ENCODE peak calls at places on chromosomes 1 and 21, in nine cellular contexts. One of them, this sample, is unnamed.

GRCh38 chr1:234214911-234215892 is 158.1 kb upstream of the COA6 start:
- DNase-seq in endodermal cell: peak
- DNase-seq in gastrocnemius medialis: no peak
- DNase-seq in tibial artery: no peak
- DNase-seq in CD8-positive, alpha-beta T cell: no peak
- DNase-seq in suprapubic skin: no peak
- DNase-seq in cardiac muscle cell: no peak
- DNase-seq in A549: no peak
- DNase-seq in tibial nerve: no peak
- DNase-seq in this sample: no peak

GRCh38 chr1:210099921-210100320 is 132.7 kb upstream of the SERTAD4 start:
- DNase-seq in endodermal cell: no peak
- DNase-seq in gastrocnemius medialis: no peak
- DNase-seq in tibial artery: no peak
- DNase-seq in CD8-positive, alpha-beta T cell: no peak
- DNase-seq in suprapubic skin: no peak
- DNase-seq in cardiac muscle cell: no peak
- DNase-seq in A549: no peak
- DNase-seq in tibial nerve: no peak
- DNase-seq in this sample: no peak

GRCh38 chr1:88284066-88284465 is 400.0 kb upstream of the PKN2 start:
- DNase-seq in endodermal cell: no peak
- DNase-seq in gastrocnemius medialis: no peak
- DNase-seq in tibial artery: no peak
- DNase-seq in CD8-positive, alpha-beta T cell: no peak
- DNase-seq in suprapubic skin: no peak
- DNase-seq in cardiac muscle cell: no peak
- DNase-seq in A549: no peak
- DNase-seq in tibial nerve: no peak
- DNase-seq in this sample: no peak

GRCh38 chr1:18284750-18285532 is 177.3 kb downstream of the IGSF21 start:
- DNase-seq in endodermal cell: no peak
- DNase-seq in gastrocnemius medialis: no peak
- DNase-seq in tibial artery: no peak
- DNase-seq in CD8-positive, alpha-beta T cell: no peak
- DNase-seq in suprapubic skin: no peak
- DNase-seq in cardiac muscle cell: no peak
- DNase-seq in A549: no peak
- DNase-seq in tibial nerve: no peak
- DNase-seq in this sample: no peak

GRCh38 chr1:33257759-33258712 is 1.7 kb downstream of the ZNF362 start:
- DNase-seq in endodermal cell: no peak
- DNase-seq in gastrocnemius medialis: no peak
- DNase-seq in tibial artery: no peak
- DNase-seq in CD8-positive, alpha-beta T cell: no peak
- DNase-seq in suprapubic skin: no peak
- DNase-seq in cardiac muscle cell: no peak
- DNase-seq in A549: no peak
- DNase-seq in tibial nerve: no peak
- DNase-seq in this sample: no peak

GRCh38 chr1:59638172-59638800 is 176.5 kb upstream of the HOOK1 start:
- DNase-seq in endodermal cell: peak
- DNase-seq in gastrocnemius medialis: no peak
- DNase-seq in tibial artery: no peak
- DNase-seq in CD8-positive, alpha-beta T cell: no peak
- DNase-seq in suprapubic skin: no peak
- DNase-seq in cardiac muscle cell: peak
- DNase-seq in A549: no peak
- DNase-seq in tibial nerve: peak
- DNase-seq in this sample: no peak

GRCh38 chr1:62333431-62333830 is 14.2 kb upstream of the KANK4 start:
- DNase-seq in endodermal cell: no peak
- DNase-seq in gastrocnemius medialis: no peak
- DNase-seq in tibial artery: no peak
- DNase-seq in CD8-positive, alpha-beta T cell: no peak
- DNase-seq in suprapubic skin: no peak
- DNase-seq in cardiac muscle cell: no peak
- DNase-seq in A549: no peak
- DNase-seq in tibial nerve: no peak
- DNase-seq in this sample: no peak

GRCh38 chr1:208455821-208456220 is 211.6 kb upstream of the PLXNA2 start:
- DNase-seq in endodermal cell: no peak
- DNase-seq in gastrocnemius medialis: no peak
- DNase-seq in tibial artery: no peak
- DNase-seq in CD8-positive, alpha-beta T cell: no peak
- DNase-seq in suprapubic skin: no peak
- DNase-seq in cardiac muscle cell: no peak
- DNase-seq in A549: no peak
- DNase-seq in tibial nerve: no peak
- DNase-seq in this sample: no peak

GRCh38 chr1:21537932-21538630 is 28.9 kb downstream of the ALPL start:
- DNase-seq in endodermal cell: peak
- DNase-seq in gastrocnemius medialis: no peak
- DNase-seq in tibial artery: no peak
- DNase-seq in CD8-positive, alpha-beta T cell: no peak
- DNase-seq in suprapubic skin: no peak
- DNase-seq in cardiac muscle cell: peak
- DNase-seq in A549: no peak
- DNase-seq in tibial nerve: peak
- DNase-seq in this sample: peak

GRCh38 chr21:29670228-29670627 is 269.6 kb downstream of the GRIK1 start:
- DNase-seq in endodermal cell: no peak
- DNase-seq in gastrocnemius medialis: no peak
- DNase-seq in tibial artery: no peak
- DNase-seq in CD8-positive, alpha-beta T cell: no peak
- DNase-seq in suprapubic skin: no peak
- DNase-seq in cardiac muscle cell: no peak
- DNase-seq in A549: no peak
- DNase-seq in tibial nerve: no peak
- DNase-seq in this sample: no peak

GRCh38 chr1:168121314-168122029 is 15.3 kb downstream of the GPR161 start:
- DNase-seq in endodermal cell: no peak
- DNase-seq in gastrocnemius medialis: no peak
- DNase-seq in tibial artery: peak
- DNase-seq in CD8-positive, alpha-beta T cell: no peak
- DNase-seq in suprapubic skin: no peak
- DNase-seq in cardiac muscle cell: peak
- DNase-seq in A549: no peak
- DNase-seq in tibial nerve: peak
- DNase-seq in this sample: peak

DNA sequence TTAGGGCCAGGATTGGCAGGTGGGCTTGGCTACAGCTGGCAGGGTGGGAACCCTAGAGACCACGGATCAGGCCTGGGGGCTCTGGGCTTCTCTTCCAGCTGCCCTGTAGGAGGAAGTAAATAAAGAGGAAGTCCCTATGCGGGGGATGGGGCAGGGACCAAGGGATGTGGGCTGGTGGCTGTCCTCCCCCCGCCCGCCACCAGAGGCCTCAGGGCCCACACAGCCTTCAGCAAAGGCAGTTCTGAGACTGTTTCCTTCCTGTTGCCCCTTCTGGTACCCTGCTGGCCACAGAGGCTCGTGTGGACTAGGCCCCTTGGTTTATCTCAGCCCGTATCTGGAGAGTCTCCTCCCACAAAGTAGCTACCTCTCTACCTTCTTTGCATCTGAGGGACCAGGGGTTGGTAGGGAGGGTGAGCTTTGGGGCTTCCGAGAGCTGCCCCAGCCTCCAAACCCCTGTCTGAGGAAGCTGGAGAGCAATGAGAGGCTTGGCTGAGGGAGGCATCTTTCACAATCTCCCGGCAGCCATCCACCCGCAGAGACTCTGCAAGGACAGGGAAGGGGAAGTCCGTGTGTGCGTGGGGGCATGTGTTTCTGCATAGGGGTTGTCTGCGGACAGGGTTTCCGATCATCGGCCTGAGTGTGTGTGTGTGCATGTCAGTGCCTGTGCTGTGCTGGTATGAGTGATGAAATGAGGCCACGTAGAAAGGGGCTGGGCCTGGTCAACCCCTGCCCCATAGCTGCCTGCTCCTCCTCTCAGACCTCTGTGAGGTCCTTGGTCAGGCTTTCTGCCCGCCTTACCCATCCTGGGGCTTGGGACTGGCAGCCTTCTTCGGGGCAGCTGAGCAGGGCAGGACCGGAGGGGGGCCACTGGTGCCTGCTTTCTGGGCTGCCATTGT is 12.5 kb downstream of the RPS6KA1 start:
- DNase-seq in endodermal cell: peak
- DNase-seq in gastrocnemius medialis: peak
- DNase-seq in tibial artery: peak
- DNase-seq in CD8-positive, alpha-beta T cell: peak
- DNase-seq in suprapubic skin: no peak
- DNase-seq in cardiac muscle cell: peak
- DNase-seq in A549: peak
- DNase-seq in tibial nerve: peak
- DNase-seq in this sample: peak
- TF ChIP-seq CTCF in endodermal cell: peak
- TF ChIP-seq CTCF in gastrocnemius medialis: no peak
- TF ChIP-seq CTCF in tibial artery: peak
- TF ChIP-seq CTCF in CD8-positive, alpha-beta T cell: peak
- TF ChIP-seq CTCF in suprapubic skin: no peak
- TF ChIP-seq CTCF in cardiac muscle cell: peak
- TF ChIP-seq CTCF in A549: no peak
- TF ChIP-seq CTCF in tibial nerve: peak
- TF ChIP-seq CTCF in this sample: peak

GRCh38 chr21:41216486-41216885 is 48.5 kb downstream of the BACE2 start:
- DNase-seq in endodermal cell: no peak
- DNase-seq in gastrocnemius medialis: no peak
- DNase-seq in tibial artery: no peak
- DNase-seq in CD8-positive, alpha-beta T cell: no peak
- DNase-seq in suprapubic skin: no peak
- DNase-seq in cardiac muscle cell: peak
- DNase-seq in A549: no peak
- DNase-seq in tibial nerve: no peak
- DNase-seq in this sample: no peak
- H3K27ac ChIP-seq in endodermal cell: no peak
- H3K27ac ChIP-seq in gastrocnemius medialis: no peak
- H3K27ac ChIP-seq in tibial artery: peak
- H3K27ac ChIP-seq in CD8-positive, alpha-beta T cell: no peak
- H3K27ac ChIP-seq in suprapubic skin: peak
- H3K27ac ChIP-seq in cardiac muscle cell: no peak
- H3K27ac ChIP-seq in A549: no peak
- H3K27ac ChIP-seq in tibial nerve: no peak
- H3K27ac ChIP-seq in this sample: no peak

GRCh38 chr1:205227584-205228006 is at the start of gene TMCC2:
- DNase-seq in endodermal cell: peak
- DNase-seq in gastrocnemius medialis: peak
- DNase-seq in tibial artery: peak
- DNase-seq in CD8-positive, alpha-beta T cell: peak
- DNase-seq in suprapubic skin: peak
- DNase-seq in cardiac muscle cell: peak
- DNase-seq in A549: peak
- DNase-seq in tibial nerve: peak
- DNase-seq in this sample: peak

GRCh38 chr1:205226868-205227583 is 720 bp upstream of the TMCC2 start:
- DNase-seq in endodermal cell: no peak
- DNase-seq in gastrocnemius medialis: no peak
- DNase-seq in tibial artery: no peak
- DNase-seq in CD8-positive, alpha-beta T cell: no peak
- DNase-seq in suprapubic skin: no peak
- DNase-seq in cardiac muscle cell: peak
- DNase-seq in A549: peak
- DNase-seq in tibial nerve: no peak
- DNase-seq in this sample: no peak

GRCh38 chr1:205228052-205228451 is 306 bp downstream of the TMCC2 start:
- DNase-seq in endodermal cell: no peak
- DNase-seq in gastrocnemius medialis: no peak
- DNase-seq in tibial artery: no peak
- DNase-seq in CD8-positive, alpha-beta T cell: no peak
- DNase-seq in suprapubic skin: peak
- DNase-seq in cardiac muscle cell: no peak
- DNase-seq in A549: peak
- DNase-seq in tibial nerve: no peak
- DNase-seq in this sample: no peak

GRCh38 chr1:205224736-205225135 is 3.0 kb upstream of the TMCC2 start:
- DNase-seq in endodermal cell: no peak
- DNase-seq in gastrocnemius medialis: no peak
- DNase-seq in tibial artery: no peak
- DNase-seq in CD8-positive, alpha-beta T cell: no peak
- DNase-seq in suprapubic skin: no peak
- DNase-seq in cardiac muscle cell: no peak
- DNase-seq in A549: no peak
- DNase-seq in tibial nerve: no peak
- DNase-seq in this sample: no peak

DNA sequence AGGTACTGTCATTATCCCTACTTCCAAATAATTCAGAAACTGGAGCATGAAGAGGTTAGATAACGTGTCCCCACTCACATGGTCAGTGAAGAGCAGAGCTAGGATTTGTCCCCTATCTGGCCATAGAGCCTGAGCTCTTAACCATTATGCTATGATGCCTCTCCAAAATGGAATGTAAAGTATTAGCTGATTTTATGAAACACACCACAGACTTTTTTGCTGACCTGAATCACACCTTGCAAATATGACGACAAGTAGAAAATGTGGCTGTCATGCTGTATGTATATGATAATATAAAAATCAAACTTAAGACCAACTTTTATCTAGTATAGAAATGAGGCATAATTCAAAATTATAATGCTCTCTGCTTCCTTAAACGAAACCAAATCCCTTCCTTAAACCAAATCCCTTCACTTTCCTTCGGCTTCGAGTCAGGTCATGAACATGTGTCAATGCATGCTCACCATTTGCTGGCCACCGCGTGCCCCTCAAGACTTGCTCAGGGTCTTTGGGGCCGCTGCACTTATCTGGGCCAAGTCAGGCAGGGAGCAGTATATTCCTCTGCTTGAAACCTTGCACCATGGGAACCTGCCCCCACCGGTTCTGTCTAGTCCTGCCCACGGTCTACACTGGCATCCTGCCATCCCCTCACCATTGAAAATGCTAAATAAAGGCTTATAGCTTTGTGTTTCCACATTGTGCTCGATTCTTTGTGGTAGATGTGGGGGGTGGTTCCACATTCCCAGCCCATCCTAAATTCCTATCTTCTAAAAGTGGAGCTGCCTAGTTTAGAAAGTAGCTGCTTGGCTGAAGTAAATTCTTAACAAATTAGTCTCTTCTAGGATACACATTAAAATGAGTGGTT is 1.6 kb upstream of the TMCC2 start:
- DNase-seq in endodermal cell: no peak
- DNase-seq in gastrocnemius medialis: no peak
- DNase-seq in tibial artery: no peak
- DNase-seq in CD8-positive, alpha-beta T cell: no peak
- DNase-seq in suprapubic skin: peak
- DNase-seq in cardiac muscle cell: no peak
- DNase-seq in A549: no peak
- DNase-seq in tibial nerve: no peak
- DNase-seq in this sample: no peak
- H3K4me3 ChIP-seq in endodermal cell: no peak
- H3K4me3 ChIP-seq in gastrocnemius medialis: no peak
- H3K4me3 ChIP-seq in tibial artery: no peak
- H3K4me3 ChIP-seq in CD8-positive, alpha-beta T cell: no peak
- H3K4me3 ChIP-seq in suprapubic skin: no peak
- H3K4me3 ChIP-seq in cardiac muscle cell: no peak
- H3K4me3 ChIP-seq in A549: no peak
- H3K4me3 ChIP-seq in tibial nerve: no peak
- H3K4me3 ChIP-seq in this sample: no peak

GRCh38 chr1:48362901-48363300 is 109.1 kb downstream of the SPATA6 start:
- DNase-seq in endodermal cell: no peak
- DNase-seq in gastrocnemius medialis: no peak
- DNase-seq in tibial artery: no peak
- DNase-seq in CD8-positive, alpha-beta T cell: no peak
- DNase-seq in suprapubic skin: no peak
- DNase-seq in cardiac muscle cell: no peak
- DNase-seq in A549: no peak
- DNase-seq in tibial nerve: no peak
- DNase-seq in this sample: no peak

GRCh38 chr1:48356901-48357300 is 115.1 kb downstream of the SPATA6 start:
- DNase-seq in endodermal cell: no peak
- DNase-seq in gastrocnemius medialis: no peak
- DNase-seq in tibial artery: no peak
- DNase-seq in CD8-positive, alpha-beta T cell: no peak
- DNase-seq in suprapubic skin: no peak
- DNase-seq in cardiac muscle cell: peak
- DNase-seq in A549: no peak
- DNase-seq in tibial nerve: no peak
- DNase-seq in this sample: no peak
- TF ChIP-seq CTCF in endodermal cell: peak
- TF ChIP-seq CTCF in gastrocnemius medialis: no peak
- TF ChIP-seq CTCF in tibial artery: no peak
- TF ChIP-seq CTCF in CD8-positive, alpha-beta T cell: no peak
- TF ChIP-seq CTCF in suprapubic skin: no peak
- TF ChIP-seq CTCF in cardiac muscle cell: peak
- TF ChIP-seq CTCF in A549: no peak
- TF ChIP-seq CTCF in tibial nerve: no peak
- TF ChIP-seq CTCF in this sample: no peak

This sample was measured in heart right ventricle.